ENCODE peak calls at places on chromosomes 11 and 22, in four cellular contexts. N is sigmoid colon, D is uterus, Y is heart left ventricle. F is an unnamed sample. For H3K27me3, the result is how much of the 10 kb centered on the place peaks cover.

GRCh38 chr11:76206327-76207081 is at the start of gene WNT11:
- DNase-seq in D (peak), N (no peak), Y (peak), F (no peak)

GRCh38 chr11:72569966-72570892 is 104.0 kb downstream of the PDE2A start:
- DNase-seq in D (no peak), N (no peak), Y (no peak), F (no peak)

GRCh38 chr22:33746501-33746928 is 173.8 kb downstream of the LARGE1 start:
- DNase-seq in D (no peak), N (no peak), Y (no peak), F (no peak)

GRCh38 chr11:69936750-69937149 is 117.5 kb upstream of the FGF3 start:
- DNase-seq in N (no peak), Y (no peak), D (no peak), F (no peak)

GRCh38 chr11:7600205-7600775 is 73.0 kb downstream of the CYB5R2 start:
- DNase-seq in Y (no peak), N (peak), D (no peak), F (peak)

GRCh38 chr11:9704620-9705019 is 40.7 kb downstream of the SWAP70 start:
- DNase-seq in D (no peak), Y (no peak), N (no peak), F (no peak)

GRCh38 chr11:10642298-10642697 is 51.3 kb downstream of the IRAG1 start:
- DNase-seq in N (peak), Y (no peak), D (no peak), F (no peak)

GRCh38 chr22:42389137-42389536 is 43.1 kb downstream of the NFAM1 start:
- DNase-seq in D (no peak), Y (no peak), N (no peak), F (no peak)

GRCh38 chr11:2483426-2483825 is 38.6 kb downstream of the KCNQ1 start:
- DNase-seq in D (no peak), Y (no peak), N (no peak), F (no peak)

GRCh38 chr22:44161673-44162072 is 19.1 kb upstream of the PARVG start:
- DNase-seq in D (no peak), Y (no peak), N (no peak), F (no peak)

GRCh38 chr22:31327786-31328544 is 18.2 kb downstream of the PATZ1 start:
- DNase-seq in Y (no peak), D (no peak), N (no peak), F (no peak)

GRCh38 chr11:36578458-36578857 is 10.7 kb downstream of the RAG1 start:
- DNase-seq in D (no peak), Y (no peak), N (no peak), F (no peak)

GRCh38 chr11:70760416-70761020 is 362.2 kb downstream of the CTTN start:
- DNase-seq in Y (no peak), D (no peak), N (no peak), F (no peak)

GRCh38 chr22:23205330-23205729 is 25.0 kb downstream of the BCR start:
- DNase-seq in N (no peak), D (no peak), Y (no peak), F (no peak)

GRCh38 chr11:57530215-57530595 is 349 bp downstream of the TIMM10 start:
- DNase-seq in Y (peak), N (no peak), D (no peak), F (no peak)

GRCh38 chr11:35419713-35420333 is 465 bp upstream of the SLC1A2 start:
- DNase-seq in N (no peak), D (no peak), Y (peak), F (no peak)

GRCh38 chr11:7555067-7555699 is 41.4 kb downstream of the PPFIBP2 start:
- DNase-seq in N (no peak), D (no peak), Y (peak), F (no peak)

GRCh38 chr22:24455751-24456426 is 28.5 kb downstream of the ADORA2A start:
- DNase-seq in Y (peak), N (no peak), D (peak), F (no peak)

GRCh38 chr11:78253797-78254196 is 65.1 kb downstream of the USP35 start:
- DNase-seq in Y (no peak), D (no peak), N (no peak), F (no peak)

GRCh38 chr11:28619870-28620540 is 511.8 kb downstream of the METTL15 start:
- DNase-seq in Y (no peak), N (no peak), D (no peak), F (no peak)

GRCh38 chr11:57679396-57679795 is 11.5 kb downstream of the ZDHHC5 start:
- DNase-seq in N (no peak), D (no peak), Y (no peak), F (no peak)

GRCh38 chr22:50184004-50184461 is 1.7 kb upstream of the TRABD start:
- DNase-seq in D (peak), N (peak), Y (peak), F (peak)

GRCh38 chr11:35293699-35294098 is 125.7 kb downstream of the SLC1A2 start:
- DNase-seq in N (no peak), Y (no peak), D (no peak), F (no peak)

GRCh38 chr22:25497269-25497668 is 67.2 kb upstream of the GRK3 start:
- DNase-seq in N (no peak), D (no peak), Y (no peak), F (no peak)

GRCh38 chr11:61163714-61164609 is 2.7 kb upstream of the VPS37C start:
- DNase-seq in Y (no peak), N (peak), D (no peak), F (no peak)

GRCh38 chr11:74010306-74010981 is 1.6 kb upstream of the UCP3 start:
- DNase-seq in Y (no peak), N (peak), D (no peak), F (no peak)

GRCh38 chr22:47125603-47126002 is 363.2 kb downstream of the TBC1D22A start:
- DNase-seq in D (no peak), Y (no peak), N (no peak), F (peak)

GRCh38 chr11:123474994-123475393 is 44.9 kb downstream of the GRAMD1B start:
- DNase-seq in Y (no peak), N (peak), D (no peak), F (peak)

GRCh38 chr11:78643676-78644056 is 69.0 kb upstream of the NARS2 start:
- DNase-seq in Y (no peak), D (no peak), N (no peak), F (no peak)

GRCh38 chr11:83717551-83717950 is 431.4 kb upstream of the CCDC90B start:
- DNase-seq in N (no peak), Y (no peak), D (no peak), F (no peak)

GRCh38 chr11:2537896-2538855 is 93.4 kb downstream of the KCNQ1 start:
- DNase-seq in D (no peak), Y (peak), N (peak), F (no peak)

GRCh38 chr11:67389477-67389876 is 2.3 kb upstream of the RAD9A start:
- DNase-seq in D (no peak), Y (no peak), N (no peak), F (no peak)

GRCh38 chr11:69352715-69353325 is 58.9 kb downstream of the MYEOV start:
- DNase-seq in N (no peak), Y (no peak), D (no peak), F (peak)

GRCh38 chr22:19882446-19883381 is 28.0 kb upstream of the GNB1L start:
- DNase-seq in Y (peak), D (peak), N (peak), F (peak)

GRCh38 chr11:27621440-27622161 is 78.7 kb downstream of the BDNF start:
- DNase-seq in D (no peak), Y (no peak), N (no peak), F (no peak)

GRCh38 chr11:37323843-37324242 is 725.8 kb upstream of the RAG2 start:
- DNase-seq in Y (no peak), D (no peak), N (no peak), F (no peak)

GRCh38 chr11:48125866-48126265 is 90.7 kb upstream of the OR4B1 start:
- DNase-seq in Y (no peak), D (no peak), N (no peak), F (no peak)

DNA sequence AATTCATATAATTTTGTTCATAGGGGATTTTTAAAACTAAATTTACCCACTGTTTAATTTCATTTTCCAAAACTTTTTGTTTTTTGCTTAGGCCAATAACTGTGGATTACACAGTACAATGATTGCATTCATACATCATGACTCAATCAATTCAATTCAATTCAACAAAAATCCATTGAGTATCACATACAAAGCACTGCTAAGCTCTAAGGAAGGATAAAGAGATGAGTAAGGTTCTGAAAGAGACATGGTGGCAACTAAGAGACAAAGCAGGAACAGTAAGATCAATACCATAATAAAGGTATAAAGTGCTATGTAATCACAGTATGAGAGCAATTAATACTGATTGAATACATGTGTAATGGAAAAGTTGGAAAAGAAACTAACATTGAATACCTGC is 9.4 kb upstream of the LAYN start:
- DNase-seq in Y (no peak), D (no peak), N (no peak), F (no peak)
- H3K27ac ChIP-seq in Y (no peak), D (no peak), N (no peak), F (no peak)

DNA sequence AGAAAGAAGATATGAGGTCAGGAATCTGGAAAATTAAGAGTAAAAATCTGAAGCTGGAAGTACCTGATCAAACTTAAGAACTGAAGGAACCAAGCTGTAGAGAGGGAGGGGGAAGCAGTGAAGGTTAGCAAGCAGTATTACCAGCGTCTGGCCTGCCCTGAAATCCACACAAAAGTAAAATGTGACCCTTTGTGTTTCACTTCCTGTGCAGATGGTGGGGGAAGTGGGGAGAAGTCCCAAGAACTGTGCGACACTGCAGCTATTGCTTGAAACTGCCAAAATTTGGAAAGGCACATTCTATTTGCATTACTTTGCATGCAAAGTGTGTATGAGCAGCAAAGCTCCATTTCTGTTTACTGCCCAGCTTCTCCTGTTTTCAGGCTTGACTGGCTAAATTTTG is 72.1 kb upstream of the BMAL1 start:
- DNase-seq in D (no peak), Y (no peak), N (no peak), F (no peak)
- H3K27me3 ChIP-seq in D (under half), Y (under half), N (under half), F (under half)

DNA sequence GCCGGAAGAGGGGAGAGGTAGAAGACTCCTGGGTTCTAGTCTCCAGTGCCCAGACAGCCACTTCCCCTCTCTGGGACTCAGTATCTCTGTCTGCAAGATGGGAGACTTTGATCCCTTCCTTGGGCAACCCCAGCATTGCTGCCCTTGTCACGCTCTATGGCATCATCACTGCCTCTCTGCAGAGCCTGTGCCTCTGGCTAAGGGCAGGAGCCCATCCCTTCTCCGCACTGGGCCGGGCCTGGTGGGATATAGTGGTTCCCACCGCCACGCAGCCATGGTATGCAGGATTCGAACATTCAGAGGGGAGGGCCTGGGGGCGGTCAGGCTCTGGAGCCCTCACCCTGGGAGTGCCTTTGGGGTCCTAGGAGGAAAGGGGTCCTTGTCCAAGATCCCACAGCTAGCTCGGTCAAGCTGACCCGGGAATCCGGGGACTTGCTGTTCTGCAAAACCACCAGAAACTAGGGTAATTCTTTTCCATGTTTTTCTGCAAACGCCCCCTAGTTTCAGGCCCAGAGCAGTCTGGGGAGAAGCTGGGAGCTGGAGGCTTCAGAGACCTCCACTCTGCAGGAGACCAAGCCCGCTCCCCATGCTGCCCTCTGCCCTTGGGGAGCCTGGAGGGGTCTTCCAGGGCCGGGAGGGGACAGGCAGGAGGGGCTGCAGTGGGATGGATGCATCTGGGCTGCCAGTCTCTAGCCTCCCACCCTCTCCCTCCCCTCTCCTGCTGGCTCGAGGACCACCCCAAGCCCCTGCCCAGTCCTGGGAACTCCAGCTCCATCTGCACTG is 24.4 kb upstream of the CBX7 start:
- DNase-seq in D (no peak), Y (no peak), N (no peak), F (no peak)
- H3K27ac ChIP-seq in D (peak), Y (peak), N (peak), F (peak)

GRCh38 chr22:35542157-35542971 is 1.7 kb downstream of the RASD2 start:
- DNase-seq in D (no peak), Y (no peak), N (no peak), F (no peak)
- H3K27me3 ChIP-seq in D (under half), Y (under half), N (under half), F (under half)

DNA sequence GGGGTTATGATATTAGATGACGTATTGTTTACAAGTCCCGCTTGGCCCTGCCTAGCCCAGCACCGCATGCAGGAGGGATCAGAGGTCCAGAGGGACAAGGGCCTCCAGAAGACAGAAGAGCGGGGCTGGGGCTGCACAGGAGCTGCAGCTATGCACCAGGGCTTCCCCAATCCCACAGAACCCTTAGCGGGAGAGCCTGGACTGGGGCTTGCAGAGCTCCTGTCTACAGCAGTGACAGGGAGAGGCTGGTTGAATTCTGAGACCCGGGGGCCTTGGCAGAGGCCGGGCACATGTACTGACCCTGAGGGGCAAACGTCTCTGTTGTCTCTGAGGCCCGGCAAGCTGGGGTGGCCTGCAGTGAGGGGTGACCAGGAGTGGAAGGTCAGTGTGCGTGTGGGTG is 6.9 kb downstream of the KIAA0930 start:
- DNase-seq in Y (no peak), N (no peak), D (no peak), F (no peak)
- H3K27ac ChIP-seq in Y (no peak), N (no peak), D (no peak), F (no peak)

GRCh38 chr11:130455493-130456127 is 7.2 kb downstream of the ADAMTS15 start:
- DNase-seq in Y (no peak), D (no peak), N (no peak), F (no peak)

GRCh38 chr11:130452171-130452570 is 3.7 kb downstream of the ADAMTS15 start:
- DNase-seq in Y (no peak), N (no peak), D (no peak), F (no peak)

GRCh38 chr11:130452941-130453340 is 4.5 kb downstream of the ADAMTS15 start:
- DNase-seq in Y (peak), N (no peak), D (no peak), F (no peak)

GRCh38 chr11:130456276-130456675 is 7.8 kb downstream of the ADAMTS15 start:
- DNase-seq in N (no peak), D (no peak), Y (no peak), F (no peak)

DNA sequence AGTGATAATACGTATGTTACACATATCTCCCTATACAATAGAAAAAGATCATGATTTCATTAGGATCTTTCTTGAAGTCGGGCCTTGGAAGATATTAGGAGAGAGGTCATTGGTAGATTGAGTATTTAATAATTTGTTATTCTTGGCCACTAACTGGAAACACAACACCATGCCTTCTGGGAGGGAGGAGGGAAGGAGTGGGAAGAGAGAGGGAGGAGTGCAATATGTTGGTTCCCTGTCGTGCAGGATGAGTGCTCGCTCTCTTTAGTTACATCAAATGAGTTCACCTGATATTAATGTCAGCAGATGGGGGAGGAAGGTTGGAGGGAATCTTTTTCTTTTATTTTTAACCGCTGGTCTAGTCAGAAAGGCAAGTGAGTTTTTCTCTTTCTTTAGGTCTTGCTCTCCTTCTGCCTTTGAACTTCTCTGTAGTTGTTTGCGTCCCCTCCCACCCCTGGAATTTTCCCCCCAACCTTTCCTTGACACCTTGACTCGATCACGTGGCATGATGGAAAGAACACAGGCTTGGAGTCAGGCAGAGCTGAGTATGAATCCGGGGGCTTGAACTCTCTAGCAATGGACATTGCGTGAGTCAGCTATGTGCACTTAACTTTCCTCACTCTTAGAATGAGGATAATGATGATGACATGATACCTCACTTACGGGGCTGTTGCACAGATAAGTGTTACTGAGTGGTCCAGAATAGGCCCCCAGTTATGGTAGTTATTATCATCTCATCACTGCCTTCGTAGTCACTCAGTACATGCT is 6.2 kb downstream of the ADAMTS15 start:
- DNase-seq in D (no peak), N (no peak), Y (no peak), F (no peak)
- H3K27me3 ChIP-seq in D (under half), N (under half), Y (under half), F (under half)

GRCh38 chr22:32410459-32410858 is 1.6 kb downstream of the RTCB start:
- DNase-seq in N (no peak), Y (no peak), D (no peak), F (no peak)
- H3K27ac ChIP-seq in N (no peak), Y (no peak), D (no peak), F (no peak)

GRCh38 chr11:130160460-130161090 is 993 bp downstream of the ST14 start:
- DNase-seq in D (no peak), N (no peak), Y (no peak), F (no peak)
- H3K27me3 ChIP-seq in D (under half), N (under half), Y (under half), F (half or more)

F was measured in tibial artery.